ENCODE peak calls at places on chromosomes 16 and 17, in eight cellular contexts. C, T, R, Q, B, H, K and W are unnamed samples.

GRCh38 chr16:65318138-65318537 is 196.3 kb upstream of the CDH11 start:
- DNase-seq in R (no peak), H (no peak), K (no peak), B (no peak), C (no peak), Q (no peak), T (peak; percentile 28), W (no peak)

GRCh38 chr16:86199182-86199581 is 300.2 kb downstream of the IRF8 start:
- DNase-seq in R (no peak), H (no peak), C (no peak), T (no peak), B (no peak), K (no peak), Q (no peak), W (no peak)

GRCh38 chr17:28074010-28074409 is 31.5 kb downstream of the NLK start:
- DNase-seq in R (no peak), H (no peak), C (no peak), T (no peak), B (no peak), K (no peak), Q (no peak), W (no peak)

GRCh38 chr16:59330030-59330670 is 596.0 kb upstream of the GOT2 start:
- DNase-seq in Q (no peak), R (no peak), B (no peak), H (no peak), C (no peak), K (no peak), T (no peak), W (no peak)

GRCh38 chr17:47789611-47790520 is 31.7 kb downstream of the OSBPL7 start:
- DNase-seq in R (peak; percentile 71), K (no peak), Q (peak; percentile 38), T (peak; percentile 80), H (peak; percentile 19), C (peak; percentile 57), B (no peak), W (peak; percentile 71)

GRCh38 chr16:89026121-89026612 is 49.2 kb upstream of the CBFA2T3 start:
- DNase-seq in B (no peak), T (no peak), K (no peak), R (no peak), H (no peak), C (no peak), Q (no peak), W (peak; percentile 33)

GRCh38 chr17:6043405-6043804 is 26.8 kb upstream of the WSCD1 start:
- DNase-seq in H (no peak), T (no peak), Q (no peak), C (no peak), K (no peak), B (peak; percentile 17), R (no peak), W (no peak)

GRCh38 chr16:84357191-84357651 is 11.1 kb upstream of the ATP2C2 start:
- DNase-seq in R (no peak), C (peak; percentile 76), Q (no peak), H (no peak), B (no peak), T (no peak), K (no peak), W (no peak)

GRCh38 chr16:66961065-66961744 is at the start of gene CES3:
- DNase-seq in B (no peak), K (peak; percentile 64), R (peak; percentile 87), Q (peak; percentile 49), H (peak; percentile 21), T (peak; percentile 95), C (peak; percentile 44), W (peak; percentile 56)

GRCh38 chr17:28592260-28592659 is 6.6 kb downstream of the SPAG5 start:
- DNase-seq in K (no peak), Q (no peak), T (no peak), H (no peak), R (no peak), C (no peak), B (no peak), W (no peak)

GRCh38 chr16:77434365-77435239 is at the start of gene ADAMTS18:
- DNase-seq in B (no peak), T (peak; percentile 72), K (no peak), Q (no peak), H (no peak), R (no peak), C (no peak), W (no peak)

GRCh38 chr16:68005786-68006286 is 6.6 kb upstream of the DPEP2 start:
- DNase-seq in Q (peak; percentile 55), K (peak; percentile 54), B (no peak), R (no peak), T (peak; percentile 29), H (peak; percentile 32), C (peak; percentile 33), W (peak; percentile 54)

GRCh38 chr16:68000024-68000423 is 740 bp upstream of the DPEP2 start:
- DNase-seq in H (no peak), K (no peak), B (no peak), Q (no peak), T (no peak), C (no peak), R (no peak), W (no peak)

GRCh38 chr16:68000450-68000849 is 1.2 kb upstream of the DPEP2 start:
- DNase-seq in C (no peak), T (no peak), K (no peak), H (peak; percentile 10), Q (no peak), R (no peak), B (no peak), W (no peak)

DNA sequence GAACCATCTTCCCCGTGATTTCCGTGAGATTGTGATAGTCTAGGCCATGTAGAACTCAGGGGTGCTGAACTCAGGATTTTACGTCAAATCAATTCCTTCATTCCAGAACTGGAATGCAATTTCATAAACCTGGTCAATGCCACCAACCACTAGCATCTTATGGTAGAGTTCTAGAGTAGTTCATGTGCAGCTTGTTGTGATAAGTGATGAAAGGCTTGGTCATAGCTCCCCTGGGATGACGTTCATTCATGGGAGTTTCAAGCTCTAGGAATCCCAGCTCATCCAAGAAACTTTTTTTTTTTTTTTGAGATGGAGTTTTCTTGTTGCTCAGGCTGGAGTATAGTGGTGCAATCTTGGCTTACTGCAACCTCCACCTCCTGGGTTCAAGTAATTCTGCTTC is 3.7 kb upstream of the DPEP2 start:
- DNase-seq in T (no peak), R (no peak), B (no peak), K (no peak), C (no peak), H (no peak), Q (no peak), W (no peak)
- TF ChIP-seq CTCF in T (no peak), R (no peak), B (no peak), K (no peak), C (no peak), H (no peak), Q (no peak), W (no peak)

DNA sequence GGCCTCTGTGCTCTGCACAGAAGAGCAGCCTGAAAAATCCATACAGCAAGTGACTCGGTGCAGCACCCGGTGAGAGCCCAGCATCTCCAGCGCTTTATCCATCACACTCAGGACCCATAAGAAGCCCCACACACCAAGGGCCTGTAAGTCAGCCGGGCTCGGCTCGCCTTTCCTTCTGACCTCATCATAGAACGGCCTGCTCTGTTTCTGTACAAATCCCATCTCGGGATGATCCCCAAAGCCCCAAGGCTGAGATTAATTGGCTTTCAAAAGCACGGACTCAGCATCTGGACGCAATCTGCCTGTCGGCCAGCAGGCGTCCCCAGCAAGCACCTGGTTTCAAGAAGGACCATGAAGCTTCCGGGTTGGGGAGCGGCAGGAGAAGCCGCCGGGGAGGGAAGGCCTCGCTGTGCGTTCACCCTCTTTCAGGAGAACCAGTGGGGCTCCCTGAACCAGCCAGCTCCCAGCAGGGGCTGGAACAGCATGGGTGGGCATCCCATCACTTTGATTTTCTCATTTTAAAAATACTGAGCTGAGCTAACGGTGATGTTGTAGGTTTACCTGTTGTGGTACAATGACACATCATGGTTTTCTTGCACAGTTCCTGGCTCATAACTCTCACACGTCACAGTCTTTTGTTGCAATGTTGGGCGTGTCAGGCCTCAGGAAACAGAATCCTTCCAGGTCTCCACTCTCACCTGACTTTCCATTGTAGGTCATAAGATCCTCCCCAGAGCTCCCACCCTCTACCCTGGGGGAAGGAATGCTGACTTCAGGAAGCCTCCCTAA is 6.7 kb downstream of the CCDC57 start:
- DNase-seq in Q (peak; percentile 77), C (peak; percentile 86), R (peak; percentile 87), H (peak; percentile 84), T (peak; percentile 91), K (peak; percentile 84), B (peak; percentile 87), W (peak; percentile 67)
- H3K27ac ChIP-seq in Q (peak overlapping the region; percentile 77), C (peak overlapping the region; percentile 95), R (peak overlapping the region; percentile 75), H (peak overlapping the region; percentile 82), T (no peak overlapping the region), K (peak overlapping the region; percentile 85), B (peak overlapping the region; percentile 52), W (peak overlapping the region; percentile 56)

GRCh38 chr16:82248677-82249076 is 78.7 kb upstream of the MPHOSPH6 start:
- DNase-seq in B (no peak), H (no peak), C (no peak), K (no peak), R (no peak), T (no peak), Q (no peak), W (no peak)

GRCh38 chr16:82252582-82252981 is 82.6 kb upstream of the MPHOSPH6 start:
- DNase-seq in Q (no peak), B (no peak), H (no peak), T (no peak), K (no peak), R (no peak), C (no peak), W (no peak)

DNA sequence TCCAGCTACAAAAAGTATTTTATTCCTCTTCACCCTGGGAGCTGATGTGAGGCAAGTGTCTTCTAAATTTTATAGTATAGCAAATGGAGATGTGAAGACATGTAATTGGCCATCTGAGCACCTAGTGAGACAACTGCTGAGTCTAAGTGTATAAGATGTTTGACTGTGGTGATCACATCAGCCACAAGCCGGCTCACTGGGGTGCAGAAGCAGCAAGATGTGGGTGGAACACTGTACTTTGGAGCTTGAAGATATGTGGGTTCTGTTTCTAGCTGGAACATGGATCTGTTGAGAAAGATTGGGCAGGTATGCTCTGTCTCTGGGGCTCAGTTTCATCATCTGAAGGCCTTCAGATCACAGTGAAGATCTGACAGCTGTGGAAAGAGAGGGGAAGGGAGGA is 78.2 kb upstream of the MPHOSPH6 start:
- DNase-seq in Q (no peak), H (no peak), B (no peak), K (no peak), C (no peak), T (no peak), R (no peak), W (no peak)
- TF ChIP-seq CTCF in Q (no peak), H (no peak), B (no peak), K (no peak), C (no peak), T (no peak), R (no peak), W (no peak)

GRCh38 chr17:18257747-18258355 is 687 bp downstream of the FLII start:
- DNase-seq in K (peak; percentile 81), R (peak; percentile 75), Q (peak; percentile 32), B (peak; percentile 92), C (peak; percentile 77), T (peak; percentile 75), H (peak; percentile 59), W (peak; percentile 48)

GRCh38 chr17:18256776-18257175 is 1.8 kb downstream of the FLII start:
- DNase-seq in C (no peak), R (no peak), B (no peak), Q (no peak), K (no peak), T (no peak), H (no peak), W (no peak)

GRCh38 chr17:18257268-18257681 is 1.3 kb downstream of the FLII start:
- DNase-seq in H (no peak), C (peak; percentile 79), B (no peak), T (peak; percentile 78), R (peak; percentile 56), Q (no peak), K (peak; percentile 50), W (no peak)

GRCh38 chr17:18259621-18260331 is 686 bp upstream of the MIEF2 start:
- DNase-seq in B (no peak), R (peak; percentile 30), T (no peak), K (no peak), H (no peak), C (peak; percentile 75), Q (no peak), W (no peak)

GRCh38 chr17:18258356-18259038 is at the start of gene FLII:
- DNase-seq in H (peak; percentile 22), Q (peak; percentile 60), K (peak; percentile 39), T (peak; percentile 73), B (no peak), C (peak; percentile 56), R (peak; percentile 68), W (peak; percentile 74)
- H3K27ac ChIP-seq in H (peak within 1 kb of the TSS; percentile 96), Q (peak within 1 kb of the TSS; percentile 79), K (peak within 1 kb of the TSS; percentile 97), T (peak within 1 kb of the TSS; percentile 94), B (peak within 1 kb of the TSS; percentile 99), C (peak within 1 kb of the TSS; percentile 98), R (peak within 1 kb of the TSS; percentile 99), W (peak within 1 kb of the TSS; percentile 79)